ENCODE peak calls at places on chromosomes 12 and 14, in four cellular contexts. B is cardiac fibroblast; A is glutamatergic neuron; N is CD4-positive, alpha-beta T cell. O is an unnamed sample.

GRCh38 chr12:1800646-1801284 is 19.6 kb upstream of the LRTM2 start:
- DNase-seq in B (peak; percentile 66), A (peak; percentile 85), N (no peak), O (peak; percentile 71)

GRCh38 chr14:34489324-34489723 is 27.3 kb upstream of the SPTSSA start:
- DNase-seq in B (peak; percentile 41), A (no peak), N (no peak), O (no peak)

GRCh38 chr14:71665157-71665556 is 267.1 kb upstream of the RGS6 start:
- DNase-seq in B (peak; percentile 95), A (no peak), N (no peak), O (no peak)

GRCh38 chr14:100859781-100860180 is 33.9 kb downstream of the MEG3 start:
- DNase-seq in B (no peak), A (no peak), N (no peak), O (no peak)

GRCh38 chr12:112584266-112584722 is 165.5 kb downstream of the PTPN11 start:
- DNase-seq in B (peak; percentile 2), A (no peak), N (no peak), O (no peak)

GRCh38 chr14:83559721-83560120 is 1970.2 kb upstream of the FLRT2 start:
- DNase-seq in B (peak; percentile 5), A (no peak), N (no peak), O (no peak)

GRCh38 chr12:118307069-118307954 is 65.4 kb downstream of the TAOK3 start:
- DNase-seq in B (peak; percentile 95), A (no peak), N (no peak), O (no peak)

GRCh38 chr12:57118711-57119271 is 7.6 kb upstream of the STAT6 start:
- DNase-seq in B (no peak), A (no peak), N (no peak), O (no peak)

GRCh38 chr12:30138483-30138882 is 354.7 kb upstream of the TMTC1 start:
- DNase-seq in B (peak; percentile 5), A (no peak), N (no peak), O (no peak)

GRCh38 chr12:72570601-72571000 is 298.4 kb downstream of the TRHDE start:
- DNase-seq in B (no peak), A (peak; percentile 60), N (no peak), O (peak; percentile 52)

GRCh38 chr14:77607741-77608302 is 8.6 kb downstream of the SPTLC2 start:
- DNase-seq in B (no peak), A (peak; percentile 16), N (no peak), O (peak; percentile 45)

GRCh38 chr12:40942326-40942725 is 245.8 kb upstream of the PDZRN4 start:
- DNase-seq in B (peak; percentile 27), A (no peak), N (no peak), O (no peak)

GRCh38 chr12:13165578-13166120 is 30.9 kb upstream of the EMP1 start:
- DNase-seq in B (peak; percentile 86), A (no peak), N (peak; percentile 56), O (no peak)

GRCh38 chr14:61561144-61561543 is 134.2 kb upstream of the HIF1A start:
- DNase-seq in B (peak; percentile 71), A (no peak), N (no peak), O (no peak)

GRCh38 chr14:88521818-88522217 is 33.0 kb downstream of the PTPN21 start:
- DNase-seq in B (peak; percentile 48), A (no peak), N (no peak), O (no peak)

GRCh38 chr14:91963465-91963864 is 16.0 kb upstream of the FBLN5 start:
- DNase-seq in B (peak; percentile 92), A (no peak), N (no peak), O (no peak)

GRCh38 chr14:48568688-48569087 is 893.3 kb upstream of the MDGA2 start:
- DNase-seq in B (peak; percentile 8), A (no peak), N (no peak), O (no peak)

GRCh38 chr12:78787576-78787975 is 77.0 kb upstream of the SYT1 start:
- DNase-seq in B (peak; percentile 19), A (no peak), N (no peak), O (no peak)

GRCh38 chr14:32085182-32085844 is 8.2 kb downstream of the ARHGAP5 start:
- DNase-seq in B (no peak), A (no peak), N (no peak), O (no peak)

GRCh38 chr14:88829685-88830302 is 5.3 kb downstream of the TTC8 start:
- DNase-seq in B (no peak), A (no peak), N (no peak), O (no peak)

GRCh38 chr12:2689393-2689792 is 105.4 kb upstream of the FKBP4 start:
- DNase-seq in B (no peak), A (no peak), N (no peak), O (no peak)

GRCh38 chr12:49635656-49636055 is 12.3 kb downstream of the PRPF40B start:
- DNase-seq in B (no peak), A (no peak), N (no peak), O (no peak)

GRCh38 chr14:61475316-61475715 is 153.9 kb downstream of the PRKCH start:
- DNase-seq in B (peak; percentile 92), A (no peak), N (no peak), O (no peak)

GRCh38 chr14:36857136-36857535 is 195.5 kb downstream of the PAX9 start:
- DNase-seq in B (no peak), A (no peak), N (no peak), O (no peak)

GRCh38 chr12:54412348-54412747 is 6.7 kb downstream of the ITGA5 start:
- DNase-seq in B (no peak), A (no peak), N (no peak), O (no peak)

DNA sequence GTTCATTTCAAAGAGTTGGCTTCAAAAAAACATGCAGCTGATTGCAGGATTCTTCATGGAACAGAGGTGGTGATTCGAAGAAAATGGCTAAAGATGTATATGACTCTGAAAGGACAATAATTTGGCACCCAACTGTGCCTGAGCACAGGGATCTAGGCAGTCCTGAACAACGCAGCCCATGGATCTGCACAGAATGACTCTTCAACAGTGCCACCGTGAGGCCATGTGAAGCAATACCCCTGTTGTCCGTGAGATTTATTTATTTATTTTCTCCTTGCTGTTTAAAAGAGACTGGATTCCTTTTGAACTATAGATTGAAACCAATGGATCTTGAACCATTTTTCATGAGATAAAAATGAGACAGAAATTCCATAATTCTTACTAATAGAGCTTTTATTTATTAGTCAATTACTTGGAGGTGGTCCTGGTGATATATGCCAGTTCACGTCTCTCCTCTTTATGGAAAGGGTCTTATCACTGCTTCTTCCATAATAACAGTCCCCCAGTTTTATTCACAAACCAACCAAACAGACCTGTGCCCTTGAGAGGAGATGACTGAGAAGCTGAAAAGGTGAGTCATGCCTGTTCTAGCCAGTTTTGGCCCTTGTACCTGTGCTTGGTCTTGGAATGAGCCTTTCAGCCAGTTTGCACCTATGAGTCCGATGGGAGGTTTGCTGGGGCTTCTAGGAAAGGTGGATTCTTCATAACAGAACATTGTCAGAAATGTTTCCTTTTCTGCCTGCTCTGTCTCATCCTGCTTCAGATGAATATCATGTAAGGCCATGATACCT is 1598.3 kb downstream of the AACS start:
- DNase-seq in B (peak; percentile 67), A (peak; percentile 23), N (no peak), O (no peak)
- TF ChIP-seq CTCF in B (peak; percentile 33), A (peak; percentile 55), N (no peak), O (no peak)

DNA sequence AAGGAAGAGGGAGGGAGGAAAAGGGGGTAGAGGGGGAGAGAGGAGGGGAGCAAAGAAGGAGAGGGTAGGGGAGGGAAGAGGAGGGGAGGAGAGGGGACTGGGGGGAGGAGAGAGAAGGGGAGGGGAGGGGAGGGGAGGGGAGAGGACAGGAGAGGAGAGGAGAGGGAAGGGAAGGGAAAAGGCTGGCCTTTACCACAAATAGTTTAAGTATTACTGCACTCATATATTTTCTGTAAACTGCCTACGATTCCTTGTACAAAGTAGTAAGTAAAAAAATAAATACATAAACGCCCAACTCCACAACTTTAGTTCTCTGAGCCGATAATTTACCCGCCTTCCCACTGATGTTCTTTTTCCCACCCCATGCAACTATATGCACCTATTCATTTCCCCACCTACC is 23.7 kb upstream of the RERG start:
- DNase-seq in B (no peak), A (no peak), N (no peak), O (no peak)
- TF ChIP-seq CTCF in B (no peak), A (no peak), N (no peak), O (no peak)

GRCh38 chr14:58014778-58015177 is 137.2 kb downstream of the ARMH4 start:
- DNase-seq in B (no peak), A (no peak), N (no peak), O (no peak)
- TF ChIP-seq CTCF in B (no peak), A (no peak), N (no peak), O (no peak)

DNA sequence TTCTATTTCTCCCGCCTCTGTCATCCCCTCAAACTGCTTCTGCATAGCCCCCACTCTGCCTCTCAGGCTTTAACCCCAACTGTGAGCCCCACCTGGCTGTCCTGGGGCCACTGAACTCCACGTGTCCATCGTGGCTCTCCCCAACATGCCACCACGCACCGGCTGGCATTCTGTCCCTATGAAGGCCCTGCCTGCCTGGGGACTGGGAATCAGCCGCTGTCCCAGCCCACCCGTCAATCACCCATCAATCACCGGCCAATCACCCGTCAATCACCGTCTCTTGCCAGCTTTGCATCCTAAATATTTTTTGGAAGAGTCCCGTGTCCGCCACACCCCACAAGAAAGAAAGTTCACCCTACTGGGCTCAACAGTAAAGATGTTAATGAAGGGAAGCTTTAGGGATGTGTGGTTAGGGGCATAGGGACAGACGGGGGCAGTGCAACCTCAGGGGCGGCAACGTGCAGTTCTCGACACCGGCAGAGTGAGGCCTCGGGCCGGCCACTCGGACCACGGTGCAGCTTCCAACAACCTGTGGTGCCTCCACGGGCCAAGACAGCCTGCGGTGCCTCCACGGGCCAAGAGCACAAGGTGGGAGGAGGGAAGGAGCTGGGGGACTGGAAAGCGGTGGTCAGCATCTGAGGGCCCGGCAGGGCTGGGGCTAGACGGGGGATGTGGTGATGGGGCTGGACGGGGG is 85.6 kb downstream of the GALNT9 start:
- DNase-seq in B (no peak), A (peak; percentile 29), N (no peak), O (no peak)
- TF ChIP-seq CTCF in B (no peak), A (no peak), N (no peak), O (no peak)

O was measured in endothelial cell.